ENCODE peak calls at places on chromosomes 2 and 18, in nine cellular contexts. A, E, C, T, B, J, R, N and Q are unnamed samples.

GRCh38 chr18:57930476-57930875 is 113.5 kb upstream of the NEDD4L start:
- DNase-seq in A (no peak), E (no peak), C (no peak), T (no peak), B (no peak), J (no peak), R (no peak), N (no peak), Q (no peak)

GRCh38 chr2:71683070-71683469 is 229.7 kb downstream of the DYSF start:
- DNase-seq in A (no peak), E (no peak), C (no peak), T (no peak), B (no peak), J (no peak), R (no peak), N (peak; percentile 12), Q (no peak)

GRCh38 chr2:47070920-47071824 is 83.9 kb downstream of the STPG4 start:
- DNase-seq in A (peak; percentile 69), E (no peak), C (peak; percentile 93), T (peak; percentile 59), B (no peak), J (peak; percentile 89), R (peak; percentile 96), N (peak; percentile 72), Q (peak; percentile 92)

GRCh38 chr2:227508001-227508400 is 36.0 kb downstream of the AGFG1 start:
- DNase-seq in A (no peak), E (no peak), C (no peak), T (no peak), B (no peak), J (no peak), R (no peak), N (no peak), Q (peak; percentile 69)

GRCh38 chr18:25650201-25650941 is 298.4 kb upstream of the ZNF521 start:
- DNase-seq in A (no peak), E (no peak), C (peak; percentile 67), T (peak; percentile 75), B (no peak), J (peak; percentile 96), R (peak; percentile 97), N (no peak), Q (peak; percentile 93)

GRCh38 chr2:2331905-2332280 is 818 bp upstream of the MYT1L start:
- DNase-seq in A (no peak), E (peak; percentile 80), C (no peak), T (no peak), B (no peak), J (no peak), R (no peak), N (no peak), Q (no peak)

GRCh38 chr2:60480089-60480773 is 73.2 kb downstream of the BCL11A start:
- DNase-seq in A (no peak), E (no peak), C (peak; percentile 92), T (no peak), B (no peak), J (no peak), R (no peak), N (no peak), Q (no peak)

GRCh38 chr2:215527738-215528137 is 91.9 kb upstream of the FN1 start:
- DNase-seq in A (no peak), E (no peak), C (no peak), T (peak; percentile 47), B (no peak), J (peak; percentile 80), R (peak; percentile 78), N (no peak), Q (peak; percentile 79)

GRCh38 chr2:20447437-20448245 is 767 bp downstream of the RHOB start:
- DNase-seq in A (no peak), E (no peak), C (no peak), T (peak; percentile 52), B (peak; percentile 35), J (peak; percentile 77), R (peak; percentile 55), N (peak; percentile 71), Q (peak; percentile 76)

GRCh38 chr2:142672698-142673097 is 204.8 kb upstream of the KYNU start:
- DNase-seq in A (no peak), E (no peak), C (no peak), T (no peak), B (no peak), J (no peak), R (no peak), N (no peak), Q (no peak)

GRCh38 chr2:160306985-160307384 is 106.9 kb upstream of the ITGB6 start:
- DNase-seq in A (peak; percentile 7), E (no peak), C (no peak), T (peak; percentile 80), B (no peak), J (peak; percentile 96), R (peak; percentile 88), N (peak; percentile 57), Q (no peak)

GRCh38 chr2:203705184-203705583 is 1.3 kb upstream of the CD28 start:
- DNase-seq in A (no peak), E (no peak), C (no peak), T (no peak), B (no peak), J (no peak), R (no peak), N (no peak), Q (no peak)

GRCh38 chr2:101961287-101962242 is 30.2 kb upstream of the IL1R2 start:
- DNase-seq in A (peak; percentile 79), E (no peak), C (peak; percentile 95), T (peak; percentile 91), B (no peak), J (peak; percentile 97), R (peak; percentile 57), N (peak; percentile 87), Q (peak; percentile 95)

GRCh38 chr18:31741096-31741735 is 19.5 kb downstream of the SLC25A52 start:
- DNase-seq in A (peak; percentile 28), E (peak; percentile 2), C (peak; percentile 41), T (peak; percentile 18), B (no peak), J (peak; percentile 33), R (peak; percentile 34), N (peak; percentile 36), Q (peak; percentile 49)

GRCh38 chr2:101114268-101114783 is 36.9 kb downstream of the TBC1D8 start:
- DNase-seq in A (no peak), E (no peak), C (no peak), T (no peak), B (no peak), J (no peak), R (no peak), N (no peak), Q (no peak)